ENCODE peak calls at places on chromosomes 3 and 15, in four cellular contexts. I is K562, H is PC-9, Z is mesendoderm. C is an unnamed sample. For H3K79me2 and H3K4me1, the result is how much of the 10 kb centered on the place peaks cover.

GRCh38 chr15:43777293-43777819 is 590 bp upstream of the ELL3 start:
- DNase-seq in I (peak), H (peak), Z (peak), C (peak)

GRCh38 chr3:74639681-74640080 is 25.2 kb upstream of the CNTN3 start:
- DNase-seq in I (no peak), H (no peak), Z (no peak), C (no peak)

GRCh38 chr3:24318668-24319287 is 175.9 kb downstream of the THRB start:
- DNase-seq in I (no peak), H (peak), Z (peak), C (no peak)

GRCh38 chr15:98954411-98954810 is 53.2 kb downstream of the PGPEP1L start:
- DNase-seq in I (no peak), H (no peak), Z (no peak), C (no peak)

GRCh38 chr15:40578892-40579291 is 9.8 kb downstream of the RPUSD2 start:
- DNase-seq in I (no peak), H (no peak), Z (no peak), C (no peak)

GRCh38 chr3:10983219-10983916 is 9.2 kb upstream of the SLC6A1 start:
- DNase-seq in I (peak), H (peak), Z (peak), C (peak)

GRCh38 chr15:45091161-45091560 is 22.8 kb downstream of the DUOX2 start:
- DNase-seq in I (peak), H (no peak), Z (no peak), C (no peak)

GRCh38 chr15:90451215-90451850 is 63.3 kb downstream of the IQGAP1 start:
- DNase-seq in I (no peak), H (peak), Z (peak), C (no peak)

GRCh38 chr3:138328341-138328740 is 1.3 kb downstream of the NME9 start:
- DNase-seq in I (peak), H (no peak), Z (peak), C (peak)

GRCh38 chr15:98582900-98583554 is 65.3 kb upstream of the IGF1R start:
- DNase-seq in I (no peak), H (no peak), Z (no peak), C (no peak)

GRCh38 chr3:139005356-139005993 is 593 bp downstream of the PRR23A start:
- DNase-seq in I (no peak), H (no peak), Z (no peak), C (no peak)

GRCh38 chr15:63909819-63910437 is 76.2 kb upstream of the HERC1 start:
- DNase-seq in I (no peak), H (no peak), Z (no peak), C (no peak)

GRCh38 chr3:62686486-62686885 is 188.7 kb downstream of the CADPS start:
- DNase-seq in I (no peak), H (no peak), Z (no peak), C (no peak)

GRCh38 chr3:56691165-56692000 is 8.3 kb upstream of the TASOR start:
- DNase-seq in I (no peak), H (peak), Z (no peak), C (no peak)

GRCh38 chr3:59268170-59268569 is 218.3 kb upstream of the CFAP20DC start:
- DNase-seq in I (no peak), H (no peak), Z (no peak), C (no peak)

GRCh38 chr3:14379842-14380241 is 22.6 kb upstream of the SLC6A6 start:
- DNase-seq in I (no peak), H (no peak), Z (no peak), C (no peak)

GRCh38 chr3:69499899-69500316 is 114.0 kb upstream of the FRMD4B start:
- DNase-seq in I (no peak), H (no peak), Z (no peak), C (no peak)

GRCh38 chr3:68306571-68306970 is 625.8 kb downstream of the TAFA4 start:
- DNase-seq in I (peak), H (peak), Z (peak), C (peak)

GRCh38 chr15:68819451-68820204 is 1.1 kb downstream of the ANP32A start:
- DNase-seq in I (peak), H (peak), Z (peak), C (peak)

GRCh38 chr3:147038456-147038855 is 367.9 kb downstream of the ZIC4 start:
- DNase-seq in I (no peak), H (no peak), Z (no peak), C (no peak)

GRCh38 chr3:64225695-64226499 is 631 bp upstream of the PRICKLE2 start:
- DNase-seq in I (no peak), H (no peak), Z (peak), C (peak)

GRCh38 chr15:89665449-89666146 is 10.3 kb upstream of the KIF7 start:
- DNase-seq in I (no peak), H (peak), Z (peak), C (peak)

GRCh38 chr3:31802981-31803380 is 178.1 kb downstream of the OSBPL10 start:
- DNase-seq in I (no peak), H (no peak), Z (no peak), C (no peak)
- H3K79me2 ChIP-seq in I (under half), H (under half), Z (under half), C (under half)

GRCh38 chr3:130950641-130951040 is 56.8 kb downstream of the ATP2C1 start:
- DNase-seq in I (no peak), H (no peak), Z (no peak), C (no peak)
- H3K4me1 ChIP-seq in I (under half), H (under half), Z (under half), C (under half)

GRCh38 chr3:186099178-186099577 is 9.7 kb downstream of the ETV5 start:
- DNase-seq in I (no peak), H (peak), Z (no peak), C (no peak)
- H3K79me2 ChIP-seq in I (under half), H (under half), Z (under half), C (under half)

GRCh38 chr3:124597273-124597672 is 133.0 kb upstream of the UMPS start:
- DNase-seq in I (no peak), H (no peak), Z (no peak), C (no peak)
- H3K4me1 ChIP-seq in I (under half), H (under half), Z (under half), C (under half)

GRCh38 chr3:53238881-53239280 is 16.9 kb downstream of the TKT start:
- DNase-seq in I (no peak), H (no peak), Z (no peak), C (no peak)
- H3K79me2 ChIP-seq in I (under half), H (half or more), Z (under half), C (half or more)